ENCODE peak calls at places on chromosomes 1 and 21, in five cellular contexts. H is stimulated activated CD4-positive, alpha-beta T cell treated with anti-CD3 and anti-CD28 coated beads, Interleukin-1b, Interleukin-23, amount 100 ng/mL, for 4 hours; U is activated CD8-positive, alpha-beta memory T cell treated with anti-CD3 and anti-CD28 coated beads, Interleukin-2, amount 50 U/mL, for 48 hours; W is CD4-positive, alpha-beta T cell; F is activated naive CD4-positive, alpha-beta T cell treated with Interleukin-2 at 50 U/mL for 16 hours. G is an unnamed sample.

GRCh38 chr21:42063206-42063577 is 7.9 kb upstream of the UMODL1 start:
- DNase-seq in H (no peak), U (no peak), W (peak), F (peak), G (no peak)

GRCh38 chr1:110463695-110464094 is 12.7 kb downstream of the PROK1 start:
- DNase-seq in H (no peak), U (no peak), W (no peak), F (no peak), G (no peak)

GRCh38 chr1:231694465-231695077 is 68.0 kb downstream of the DISC1 start:
- DNase-seq in H (no peak), U (no peak), W (no peak), F (no peak), G (no peak)

GRCh38 chr1:147217142-147217541 is 8.0 kb downstream of the FMO5 start:
- DNase-seq in H (no peak), U (no peak), W (no peak), F (no peak), G (no peak)

GRCh38 chr1:158246650-158247049 is 7.6 kb upstream of the CD1A start:
- DNase-seq in H (no peak), U (no peak), W (no peak), F (no peak), G (no peak)

GRCh38 chr1:213720032-213720431 is 267.7 kb upstream of the PROX1 start:
- DNase-seq in H (no peak), U (no peak), W (no peak), F (no peak), G (no peak)

GRCh38 chr1:227790868-227791267 is 24.6 kb upstream of the PRSS38 start:
- DNase-seq in H (no peak), U (no peak), W (no peak), F (no peak), G (no peak)

GRCh38 chr21:32253215-32253641 is 25.6 kb downstream of the MIS18A start:
- DNase-seq in H (no peak), U (no peak), W (no peak), F (no peak), G (no peak)

GRCh38 chr1:43071241-43071640 is 100.8 kb downstream of the EBNA1BP2 start:
- DNase-seq in H (no peak), U (no peak), W (no peak), F (no peak), G (no peak)

GRCh38 chr21:27129694-27130093 is 162.8 kb upstream of the ADAMTS5 start:
- DNase-seq in H (no peak), U (no peak), W (no peak), F (no peak), G (no peak)

GRCh38 chr1:22547818-22548454 is 15.4 kb upstream of the EPHA8 start:
- DNase-seq in H (no peak), U (no peak), W (no peak), F (no peak), G (no peak)

GRCh38 chr1:88768816-88769215 is 84.7 kb downstream of the PKN2 start:
- DNase-seq in H (no peak), U (no peak), W (no peak), F (no peak), G (no peak)

GRCh38 chr1:23728997-23729390 is 14.3 kb upstream of the ELOA start:
- DNase-seq in H (no peak), U (no peak), W (no peak), F (no peak), G (no peak)

G was measured in H9.